ENCODE peak calls at places on chromosomes 1 and 21, in eight cellular contexts. O is body of pancreas, X is LNCaP clone FGC, G is IMR-90, H is heart left ventricle, L is cardiac fibroblast, Q is ascending aorta, I is brain microvascular endothelial cell. P is an unnamed sample.

GRCh38 chr1:232367293-232367692 is 262.6 kb downstream of the SIPA1L2 start:
- DNase-seq in O (no peak), X (no peak), G (no peak), H (no peak), L (no peak), Q (no peak), I (no peak), P (peak)

GRCh38 chr21:29423521-29423920 is 124.8 kb downstream of the BACH1 start:
- DNase-seq in O (no peak), X (no peak), G (no peak), H (no peak), L (no peak), Q (no peak), I (no peak), P (no peak)

GRCh38 chr1:29508458-29509107 is 272.3 kb downstream of the PTPRU start:
- DNase-seq in O (no peak), X (no peak), G (no peak), H (no peak), L (no peak), Q (peak), I (no peak), P (no peak)

GRCh38 chr1:55337801-55338447 is 122.8 kb upstream of the USP24 start:
- DNase-seq in O (peak), X (peak), G (peak), H (no peak), L (peak), Q (no peak), I (peak), P (peak)

GRCh38 chr1:103109291-103109920 is 1.1 kb upstream of the COL11A1 start:
- DNase-seq in O (no peak), X (no peak), G (no peak), H (peak), L (no peak), Q (no peak), I (no peak), P (no peak)

GRCh38 chr1:53410100-53410541 is 49.1 kb upstream of the DMRTB1 start:
- DNase-seq in O (no peak), X (no peak), G (peak), H (no peak), L (no peak), Q (no peak), I (peak), P (peak)

GRCh38 chr1:228783415-228784045 is 48.3 kb downstream of the RHOU start:
- DNase-seq in O (no peak), X (no peak), G (no peak), H (no peak), L (no peak), Q (no peak), I (no peak), P (no peak)

GRCh38 chr1:245871881-245872280 is 635.2 kb downstream of the SMYD3 start:
- DNase-seq in O (peak), X (no peak), G (peak), H (no peak), L (no peak), Q (no peak), I (no peak), P (no peak)

GRCh38 chr1:29291756-29292155 is 55.4 kb downstream of the PTPRU start:
- DNase-seq in O (no peak), X (no peak), G (no peak), H (no peak), L (no peak), Q (no peak), I (no peak), P (no peak)

GRCh38 chr1:25520446-25521061 is 22.9 kb upstream of the LDLRAP1 start:
- DNase-seq in O (peak), X (no peak), G (peak), H (no peak), L (peak), Q (peak), I (peak), P (peak)

GRCh38 chr1:84946631-84947030 is 50.3 kb downstream of the MCOLN2 start:
- DNase-seq in O (no peak), X (no peak), G (peak), H (no peak), L (no peak), Q (no peak), I (no peak), P (peak)

GRCh38 chr1:235160395-235160964 is 570 bp downstream of the RBM34 start:
- DNase-seq in O (no peak), X (no peak), G (peak), H (no peak), L (peak), Q (no peak), I (peak), P (peak)

GRCh38 chr1:245132771-245133170 is 22.0 kb upstream of the KIF26B start:
- DNase-seq in O (no peak), X (no peak), G (no peak), H (no peak), L (no peak), Q (no peak), I (no peak), P (no peak)

GRCh38 chr21:33299181-33299752 is 25.5 kb upstream of the IFNAR1 start:
- DNase-seq in O (no peak), X (no peak), G (no peak), H (no peak), L (no peak), Q (peak), I (no peak), P (peak)

GRCh38 chr1:42733415-42734200 is 6.4 kb downstream of the CLDN19 start:
- DNase-seq in O (no peak), X (no peak), G (no peak), H (no peak), L (no peak), Q (no peak), I (no peak), P (no peak)

GRCh38 chr1:70438529-70438928 is 27.5 kb downstream of the CTH start:
- DNase-seq in O (no peak), X (no peak), G (peak), H (no peak), L (no peak), Q (no peak), I (no peak), P (peak)

GRCh38 chr1:216388558-216388957 is 34.7 kb downstream of the USH2A start:
- DNase-seq in O (no peak), X (no peak), G (no peak), H (no peak), L (no peak), Q (no peak), I (no peak), P (no peak)

GRCh38 chr1:34879230-34879629 is 19.7 kb upstream of the SMIM12 start:
- DNase-seq in O (no peak), X (no peak), G (no peak), H (no peak), L (no peak), Q (no peak), I (no peak), P (peak)

GRCh38 chr1:17998889-17999288 is 108.7 kb upstream of the IGSF21 start:
- DNase-seq in O (no peak), X (no peak), G (peak), H (no peak), L (no peak), Q (no peak), I (no peak), P (no peak)

GRCh38 chr1:4180066-4180735 is 280.1 kb upstream of the C1orf174 start:
- DNase-seq in O (no peak), X (no peak), G (no peak), H (no peak), L (no peak), Q (no peak), I (no peak), P (no peak)

GRCh38 chr1:170351368-170351946 is 180.5 kb upstream of the GORAB start:
- DNase-seq in O (no peak), X (no peak), G (no peak), H (no peak), L (no peak), Q (no peak), I (no peak), P (no peak)

GRCh38 chr1:165173409-165173808 is 183.1 kb downstream of the LMX1A start:
- DNase-seq in O (no peak), X (no peak), G (no peak), H (no peak), L (no peak), Q (no peak), I (no peak), P (peak)

GRCh38 chr1:61426254-61426653 is 298.7 kb downstream of the TM2D1 start:
- DNase-seq in O (no peak), X (no peak), G (no peak), H (no peak), L (peak), Q (no peak), I (no peak), P (no peak)

GRCh38 chr1:117820694-117821381 is 108.6 kb downstream of the GDAP2 start:
- DNase-seq in O (no peak), X (no peak), G (peak), H (no peak), L (no peak), Q (no peak), I (no peak), P (no peak)

GRCh38 chr1:235019456-235019855 is 109.2 kb downstream of the TOMM20 start:
- DNase-seq in O (no peak), X (no peak), G (peak), H (no peak), L (no peak), Q (no peak), I (no peak), P (peak)

GRCh38 chr21:15752763-15753407 is 23.1 kb downstream of the USP25 start:
- DNase-seq in O (no peak), X (no peak), G (no peak), H (no peak), L (no peak), Q (no peak), I (no peak), P (peak)

DNA sequence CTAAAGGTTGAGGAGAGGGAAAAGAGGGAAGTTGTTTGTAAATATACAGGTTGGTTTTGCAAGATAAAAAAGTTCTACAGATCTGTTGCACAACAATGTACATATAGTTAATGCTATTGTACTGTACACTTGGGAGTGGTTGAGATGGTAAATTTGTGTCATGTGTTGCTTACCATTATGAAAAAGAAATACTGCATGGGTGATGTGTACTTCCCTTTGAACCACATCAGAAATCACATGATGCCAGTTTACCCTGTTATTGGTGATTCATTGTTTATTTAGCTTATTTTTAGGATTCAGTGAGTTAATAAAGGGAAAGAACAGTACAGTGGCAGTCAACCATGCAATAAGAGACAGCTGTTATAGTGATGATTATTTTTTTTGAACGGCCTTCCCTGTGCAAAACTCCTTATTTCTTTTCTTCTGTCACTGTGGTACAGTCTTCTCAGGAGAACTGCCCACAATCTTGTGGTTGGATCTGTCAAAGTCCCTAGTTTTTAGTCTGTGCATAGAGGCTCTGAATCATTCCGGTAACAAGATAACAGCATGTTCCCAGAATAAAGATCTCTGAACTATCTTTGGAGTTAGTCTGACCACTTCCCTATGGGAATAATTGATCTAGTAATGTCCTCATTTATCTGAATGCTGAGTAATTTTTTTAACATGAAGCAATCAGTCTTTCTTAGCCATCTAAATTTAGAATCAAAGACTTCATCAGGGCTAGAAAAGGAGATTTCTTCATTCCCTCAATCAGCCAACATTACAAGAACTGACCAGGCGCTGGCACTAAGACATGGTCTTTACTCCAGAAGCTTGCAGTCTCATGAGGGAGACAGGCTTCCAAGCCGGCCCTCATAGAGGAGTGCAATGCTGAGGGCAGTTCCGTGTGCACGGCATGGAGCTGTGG is 84.2 kb downstream of the SH3GLB1 start:
- DNase-seq in O (peak), X (no peak), G (peak), H (peak), L (peak), Q (peak), I (peak), P (peak)
- H3K4me3 ChIP-seq in O (no peak), X (no peak), G (no peak), H (no peak), L (no peak), Q (peak), I (no peak), P (no peak)

DNA sequence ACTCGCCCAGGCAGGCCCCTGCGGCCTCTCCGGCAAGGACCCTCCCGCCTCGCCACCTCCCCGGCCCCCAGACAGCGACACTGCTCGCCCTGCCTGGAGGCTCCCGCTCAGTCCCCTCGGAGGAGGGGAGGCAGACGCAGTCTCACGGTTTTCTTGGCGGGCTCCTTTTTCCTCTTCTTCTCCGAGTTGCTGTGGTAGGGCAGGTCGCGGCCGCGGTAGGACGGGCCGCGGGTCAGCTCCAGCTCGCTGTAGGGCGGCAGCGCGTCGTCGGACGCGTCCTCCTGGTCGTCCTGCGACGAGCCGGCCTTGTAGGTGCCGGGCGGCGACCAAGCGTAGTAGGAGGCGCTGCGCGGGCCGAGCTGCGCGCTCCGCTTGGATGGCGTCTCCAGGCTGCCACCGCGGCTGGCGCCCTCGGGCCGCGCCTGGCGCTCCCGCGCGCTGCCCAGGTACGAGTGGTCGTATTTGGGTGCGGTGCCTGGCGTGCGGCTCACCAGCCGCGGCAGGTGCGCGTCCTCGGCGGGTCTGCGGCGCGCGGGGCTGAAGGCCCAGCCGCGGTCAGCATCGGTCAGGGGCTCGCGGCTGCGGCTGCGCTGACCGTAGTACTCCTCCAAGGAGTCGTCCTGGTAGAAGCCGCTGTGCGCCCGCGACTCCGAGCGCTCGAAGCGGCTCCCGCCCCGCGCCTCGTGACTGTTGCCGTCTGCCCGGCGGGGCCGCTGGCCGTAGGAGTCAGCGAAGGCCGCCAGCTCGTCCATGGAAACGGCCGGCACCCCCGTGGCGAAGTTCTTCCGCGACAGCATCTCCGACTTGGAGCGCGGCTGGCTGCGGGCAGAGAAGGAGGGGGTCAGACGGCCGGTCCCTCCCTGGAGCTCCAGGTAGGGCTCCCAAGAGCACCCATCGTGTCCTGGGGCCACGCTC is 44.8 kb upstream of the TADA1 start:
- DNase-seq in O (no peak), X (no peak), G (no peak), H (no peak), L (no peak), Q (no peak), I (no peak), P (peak)
- TF ChIP-seq CTCF in O (no peak), X (no peak), G (no peak), H (no peak), L (no peak), Q (no peak), I (no peak), P (no peak)

GRCh38 chr1:160625725-160626498 is 20.9 kb downstream of the SLAMF1 start:
- DNase-seq in O (no peak), X (no peak), G (no peak), H (no peak), L (no peak), Q (no peak), I (no peak), P (no peak)

GRCh38 chr1:160630523-160631087 is 16.2 kb downstream of the SLAMF1 start:
- DNase-seq in O (no peak), X (no peak), G (no peak), H (no peak), L (no peak), Q (no peak), I (no peak), P (no peak)

GRCh38 chr1:160629286-160630210 is 17.3 kb downstream of the SLAMF1 start:
- DNase-seq in O (peak), X (no peak), G (no peak), H (peak), L (no peak), Q (no peak), I (no peak), P (no peak)

GRCh38 chr1:160626560-160627342 is 20.1 kb downstream of the SLAMF1 start:
- DNase-seq in O (no peak), X (no peak), G (no peak), H (no peak), L (no peak), Q (no peak), I (no peak), P (no peak)

GRCh38 chr1:160628799-160629263 is 18.0 kb downstream of the SLAMF1 start:
- DNase-seq in O (no peak), X (no peak), G (no peak), H (no peak), L (no peak), Q (no peak), I (no peak), P (no peak)
- H3K4me3 ChIP-seq in O (no peak), X (no peak), G (no peak), H (no peak), L (no peak), Q (no peak), I (no peak), P (no peak)

DNA sequence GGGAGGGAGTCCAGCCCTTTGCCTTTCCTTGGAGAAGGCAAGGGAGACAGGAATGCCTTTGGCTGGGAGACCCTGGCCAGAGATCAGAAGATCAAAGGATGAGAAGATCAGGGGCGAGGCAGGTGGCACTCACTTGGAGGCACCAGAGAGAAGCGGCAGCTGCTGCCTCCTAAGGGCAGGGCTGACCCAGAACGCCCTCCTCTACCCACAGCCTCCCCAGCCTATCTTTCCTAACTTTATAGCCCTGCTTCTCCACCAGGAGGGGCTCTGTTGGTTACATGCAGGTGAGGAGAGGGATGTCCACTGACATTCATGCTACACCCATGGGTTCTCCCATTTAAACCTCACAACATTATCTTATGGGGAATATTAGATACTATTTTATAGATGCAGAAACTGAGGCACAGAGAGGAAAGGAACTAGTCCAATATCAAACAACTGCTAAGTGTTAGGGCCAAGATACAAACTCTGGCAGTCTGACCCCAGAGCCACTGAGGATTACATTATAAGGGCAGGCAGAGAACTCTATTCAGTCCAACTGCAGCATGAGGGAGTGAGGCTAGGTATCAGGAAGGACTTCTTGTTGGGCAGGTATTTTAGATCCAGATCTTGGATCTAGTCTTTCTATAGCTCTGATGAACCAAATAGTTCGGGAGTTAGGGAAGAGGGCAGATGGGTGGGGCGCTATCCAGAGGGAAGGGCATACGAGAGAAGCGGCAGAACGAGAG is 19.9 kb downstream of the LGR6 start:
- DNase-seq in O (no peak), X (no peak), G (no peak), H (no peak), L (no peak), Q (no peak), I (no peak), P (peak)
- TF ChIP-seq CTCF in O (no peak), X (no peak), G (no peak), H (no peak), L (no peak), Q (no peak), I (peak), P (peak)

GRCh38 chr1:26912147-26912490 is 1.7 kb downstream of the NR0B2 start:
- DNase-seq in O (no peak), X (no peak), G (no peak), H (no peak), L (no peak), Q (no peak), I (no peak), P (no peak)

GRCh38 chr1:26915204-26915842 is 1.5 kb upstream of the NR0B2 start:
- DNase-seq in O (peak), X (no peak), G (no peak), H (no peak), L (no peak), Q (no peak), I (no peak), P (no peak)

GRCh38 chr1:26911399-26912146 is 2.2 kb downstream of the NR0B2 start:
- DNase-seq in O (no peak), X (no peak), G (no peak), H (no peak), L (no peak), Q (no peak), I (no peak), P (no peak)

GRCh38 chr1:26913389-26913753 is 404 bp downstream of the NR0B2 start:
- DNase-seq in O (no peak), X (no peak), G (no peak), H (no peak), L (no peak), Q (no peak), I (no peak), P (no peak)

DNA sequence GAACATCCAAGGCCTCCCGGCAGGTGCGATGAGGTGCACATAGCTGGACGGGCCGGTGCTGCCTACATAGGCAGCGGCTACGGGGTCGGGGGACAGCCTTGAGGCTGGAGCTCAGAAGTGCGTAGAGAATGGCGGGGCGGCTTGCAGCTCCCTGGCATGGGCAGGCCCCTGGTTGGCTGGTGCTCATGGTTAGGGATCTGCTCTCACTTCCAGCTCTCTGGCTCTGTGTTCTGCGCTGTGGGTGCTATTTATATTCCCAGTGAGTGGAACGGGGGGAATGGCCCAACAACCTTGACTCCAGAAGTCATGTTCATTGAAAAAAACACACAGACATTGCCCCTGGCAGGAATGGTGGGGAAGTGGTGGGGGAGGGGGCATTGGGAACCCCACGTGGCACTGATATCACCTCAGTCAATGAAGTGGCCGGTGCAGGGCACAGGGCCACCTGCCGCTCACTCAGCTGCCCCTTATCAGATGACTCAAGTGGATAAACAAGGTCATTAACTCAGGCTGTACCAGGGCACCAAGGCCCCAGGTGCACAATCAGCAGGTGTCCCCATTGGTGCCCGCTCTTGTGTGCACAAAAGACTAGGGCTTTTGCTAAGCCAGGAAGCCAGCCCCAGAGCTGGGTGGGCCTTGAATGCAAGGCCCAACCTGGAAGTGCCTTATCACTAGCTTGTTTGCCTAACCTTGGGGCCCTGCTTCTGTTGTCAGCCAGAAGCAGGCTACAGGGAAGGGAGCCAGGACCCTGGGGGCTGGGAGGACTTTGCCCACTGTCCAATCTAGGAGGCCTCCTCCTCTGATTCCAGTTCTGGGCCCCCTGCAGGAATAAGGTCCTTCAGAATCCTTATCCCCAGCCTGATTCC is at the start of gene NR0B2:
- DNase-seq in O (peak), X (no peak), G (no peak), H (no peak), L (no peak), Q (no peak), I (no peak), P (no peak)
- H3K4me3 ChIP-seq in O (peak), X (no peak), G (no peak), H (peak), L (no peak), Q (no peak), I (no peak), P (no peak)